ENCODE peak calls at places on chromosome 2, in nine cellular contexts. One of them, this sample, is unnamed.

GRCh38 chr2:241542278-241542605 is 16.3 kb upstream of the BOK start:
- DNase-seq in iris pigment epithelial cell: no peak
- DNase-seq in islet precursor cell: no peak
- DNase-seq in AG20443: peak
- DNase-seq in HTR-8/SVneo: no peak
- DNase-seq in stimulated activated CD4-positive, alpha-beta T cell treated with anti-CD3 and anti-CD28 coated beads, Interleukin-2, amount 100 ng/mL, for 48 hours: no peak
- DNase-seq in heart right ventricle: no peak
- DNase-seq in transverse colon: no peak
- DNase-seq in effector memory CD8-positive, alpha-beta T cell: no peak
- DNase-seq in this sample: no peak

GRCh38 chr2:21070322-21071257 is 26.7 kb upstream of the APOB start:
- DNase-seq in iris pigment epithelial cell: no peak
- DNase-seq in islet precursor cell: no peak
- DNase-seq in AG20443: no peak
- DNase-seq in HTR-8/SVneo: no peak
- DNase-seq in stimulated activated CD4-positive, alpha-beta T cell treated with anti-CD3 and anti-CD28 coated beads, Interleukin-2, amount 100 ng/mL, for 48 hours: no peak
- DNase-seq in heart right ventricle: no peak
- DNase-seq in transverse colon: no peak
- DNase-seq in effector memory CD8-positive, alpha-beta T cell: no peak
- DNase-seq in this sample: no peak

GRCh38 chr2:203705184-203705583 is 1.3 kb upstream of the CD28 start:
- DNase-seq in iris pigment epithelial cell: no peak
- DNase-seq in islet precursor cell: no peak
- DNase-seq in AG20443: no peak
- DNase-seq in HTR-8/SVneo: no peak
- DNase-seq in stimulated activated CD4-positive, alpha-beta T cell treated with anti-CD3 and anti-CD28 coated beads, Interleukin-2, amount 100 ng/mL, for 48 hours: no peak
- DNase-seq in heart right ventricle: no peak
- DNase-seq in transverse colon: no peak
- DNase-seq in effector memory CD8-positive, alpha-beta T cell: no peak
- DNase-seq in this sample: no peak

GRCh38 chr2:50273003-50273402 is 758.9 kb downstream of the NRXN1 start:
- DNase-seq in iris pigment epithelial cell: no peak
- DNase-seq in islet precursor cell: no peak
- DNase-seq in AG20443: no peak
- DNase-seq in HTR-8/SVneo: no peak
- DNase-seq in stimulated activated CD4-positive, alpha-beta T cell treated with anti-CD3 and anti-CD28 coated beads, Interleukin-2, amount 100 ng/mL, for 48 hours: no peak
- DNase-seq in heart right ventricle: no peak
- DNase-seq in transverse colon: no peak
- DNase-seq in effector memory CD8-positive, alpha-beta T cell: no peak
- DNase-seq in this sample: no peak

GRCh38 chr2:73268831-73269685 is 15.2 kb downstream of the FBXO41 start:
- DNase-seq in iris pigment epithelial cell: peak
- DNase-seq in islet precursor cell: peak
- DNase-seq in AG20443: peak
- DNase-seq in HTR-8/SVneo: no peak
- DNase-seq in stimulated activated CD4-positive, alpha-beta T cell treated with anti-CD3 and anti-CD28 coated beads, Interleukin-2, amount 100 ng/mL, for 48 hours: peak
- DNase-seq in heart right ventricle: no peak
- DNase-seq in transverse colon: peak
- DNase-seq in effector memory CD8-positive, alpha-beta T cell: peak
- DNase-seq in this sample: no peak

GRCh38 chr2:14301331-14301730 is 331.2 kb upstream of the LRATD1 start:
- DNase-seq in iris pigment epithelial cell: peak
- DNase-seq in islet precursor cell: peak
- DNase-seq in AG20443: peak
- DNase-seq in HTR-8/SVneo: no peak
- DNase-seq in stimulated activated CD4-positive, alpha-beta T cell treated with anti-CD3 and anti-CD28 coated beads, Interleukin-2, amount 100 ng/mL, for 48 hours: no peak
- DNase-seq in heart right ventricle: no peak
- DNase-seq in transverse colon: no peak
- DNase-seq in effector memory CD8-positive, alpha-beta T cell: no peak
- DNase-seq in this sample: no peak

GRCh38 chr2:152920846-152921245 is 202.4 kb downstream of the ARL6IP6 start:
- DNase-seq in iris pigment epithelial cell: no peak
- DNase-seq in islet precursor cell: no peak
- DNase-seq in AG20443: peak
- DNase-seq in HTR-8/SVneo: no peak
- DNase-seq in stimulated activated CD4-positive, alpha-beta T cell treated with anti-CD3 and anti-CD28 coated beads, Interleukin-2, amount 100 ng/mL, for 48 hours: no peak
- DNase-seq in heart right ventricle: no peak
- DNase-seq in transverse colon: no peak
- DNase-seq in effector memory CD8-positive, alpha-beta T cell: no peak
- DNase-seq in this sample: no peak

GRCh38 chr2:28488858-28489575 is 6.8 kb upstream of the PLB1 start:
- DNase-seq in iris pigment epithelial cell: peak
- DNase-seq in islet precursor cell: peak
- DNase-seq in AG20443: no peak
- DNase-seq in HTR-8/SVneo: no peak
- DNase-seq in stimulated activated CD4-positive, alpha-beta T cell treated with anti-CD3 and anti-CD28 coated beads, Interleukin-2, amount 100 ng/mL, for 48 hours: no peak
- DNase-seq in heart right ventricle: no peak
- DNase-seq in transverse colon: no peak
- DNase-seq in effector memory CD8-positive, alpha-beta T cell: no peak
- DNase-seq in this sample: no peak

GRCh38 chr2:3097804-3098203 is 279.8 kb downstream of the EIPR1 start:
- DNase-seq in iris pigment epithelial cell: no peak
- DNase-seq in islet precursor cell: peak
- DNase-seq in AG20443: no peak
- DNase-seq in HTR-8/SVneo: no peak
- DNase-seq in stimulated activated CD4-positive, alpha-beta T cell treated with anti-CD3 and anti-CD28 coated beads, Interleukin-2, amount 100 ng/mL, for 48 hours: no peak
- DNase-seq in heart right ventricle: no peak
- DNase-seq in transverse colon: no peak
- DNase-seq in effector memory CD8-positive, alpha-beta T cell: no peak
- DNase-seq in this sample: no peak

GRCh38 chr2:239910851-239911629 is 114.1 kb downstream of the NDUFA10 start:
- DNase-seq in iris pigment epithelial cell: no peak
- DNase-seq in islet precursor cell: peak
- DNase-seq in AG20443: no peak
- DNase-seq in HTR-8/SVneo: no peak
- DNase-seq in stimulated activated CD4-positive, alpha-beta T cell treated with anti-CD3 and anti-CD28 coated beads, Interleukin-2, amount 100 ng/mL, for 48 hours: no peak
- DNase-seq in heart right ventricle: no peak
- DNase-seq in transverse colon: no peak
- DNase-seq in effector memory CD8-positive, alpha-beta T cell: no peak
- DNase-seq in this sample: no peak

GRCh38 chr2:106581276-106581675 is 94.1 kb downstream of the CD8B2 start:
- DNase-seq in iris pigment epithelial cell: no peak
- DNase-seq in islet precursor cell: no peak
- DNase-seq in AG20443: no peak
- DNase-seq in HTR-8/SVneo: no peak
- DNase-seq in stimulated activated CD4-positive, alpha-beta T cell treated with anti-CD3 and anti-CD28 coated beads, Interleukin-2, amount 100 ng/mL, for 48 hours: no peak
- DNase-seq in heart right ventricle: no peak
- DNase-seq in transverse colon: no peak
- DNase-seq in effector memory CD8-positive, alpha-beta T cell: no peak
- DNase-seq in this sample: no peak

GRCh38 chr2:208698114-208698513 is 291.5 kb downstream of the PTH2R start:
- DNase-seq in iris pigment epithelial cell: no peak
- DNase-seq in islet precursor cell: no peak
- DNase-seq in AG20443: no peak
- DNase-seq in HTR-8/SVneo: no peak
- DNase-seq in stimulated activated CD4-positive, alpha-beta T cell treated with anti-CD3 and anti-CD28 coated beads, Interleukin-2, amount 100 ng/mL, for 48 hours: no peak
- DNase-seq in heart right ventricle: no peak
- DNase-seq in transverse colon: no peak
- DNase-seq in effector memory CD8-positive, alpha-beta T cell: no peak
- DNase-seq in this sample: peak